ENCODE peak calls at places on chromosomes 4 and X, in eight cellular contexts. Y is activated T-helper 1 cell treated with anti-CD3 and anti-CD28 coated beads, Interleukin-12 subunit alpha, Interleukin-12 subunit beta, Interleukin-2, Interleukin-4 antibody, amounts not matched to agents 30 ng/mL and 10 ng/mL and 1 ng/mL, durations not matched to agents 14 hours and 24 hours and 36 hours; O is iris pigment epithelial cell; Z is mesendoderm; S is activated T-helper 9 cell treated with anti-CD3 and anti-CD28 coated beads, Interleukin-2, amount 50 U/mL, for 16 hours; E is erythroblast; D is endothelial cell; G is stimulated activated CD8-positive, alpha-beta memory T cell treated with anti-CD3 and anti-CD28 coated beads, Interleukin-15, amount 100 ng/mL, for 48 hours. J is an unnamed sample.

GRCh38 chrX:69031971-69032391 is 133.3 kb downstream of the PJA1 start:
- DNase-seq in E (no peak), Z (no peak), S (no peak), Y (no peak), D (no peak), G (no peak), O (no peak), J (no peak)

GRCh38 chrX:71163010-71163409 is 18.4 kb downstream of the NLGN3 start:
- DNase-seq in Z (peak), O (no peak), G (no peak), S (no peak), D (no peak), E (no peak), Y (no peak), J (no peak)

GRCh38 chr4:174119818-174120217 is 163.6 kb downstream of the FBXO8 start:
- DNase-seq in S (no peak), Z (no peak), O (no peak), Y (no peak), D (no peak), G (no peak), E (no peak), J (no peak)

GRCh38 chrX:39484669-39485068 is 613.1 kb downstream of the BCOR start:
- DNase-seq in Z (no peak), S (no peak), G (no peak), Y (no peak), O (no peak), D (no peak), E (no peak), J (no peak)

GRCh38 chr4:57136281-57136680 is 26.1 kb upstream of the IGFBP7 start:
- DNase-seq in S (no peak), O (peak), Z (no peak), E (no peak), G (no peak), Y (no peak), D (no peak), J (no peak)

GRCh38 chr4:176438401-176438800 is 118.6 kb downstream of the SPCS3 start:
- DNase-seq in E (no peak), Z (no peak), D (no peak), G (no peak), O (no peak), Y (no peak), S (no peak), J (no peak)

GRCh38 chr4:2832309-2832980 is 11.2 kb upstream of the ADD1 start:
- DNase-seq in S (no peak), G (no peak), D (no peak), E (no peak), O (no peak), Z (no peak), Y (no peak), J (no peak)

GRCh38 chrX:23883737-23884354 is 23.9 kb downstream of the APOO start:
- DNase-seq in Y (no peak), D (no peak), G (no peak), E (peak), Z (peak), O (peak), S (no peak), J (no peak)

GRCh38 chr4:22490718-22491330 is 25.0 kb downstream of the ADGRA3 start:
- DNase-seq in E (no peak), Z (peak), Y (no peak), O (no peak), G (no peak), S (no peak), D (no peak), J (no peak)